ENCODE peak calls at places on chromosomes 2 and 18, in ten cellular contexts. N is sigmoid colon, D is fibroblast of villous mesenchyme, B is choroid plexus epithelial cell, X is fibroblast of lung, O is nephron progenitor cell, H is HL-60, C is psoas muscle, R is HFF-Myc, T is IMR-90. F is an unnamed sample.

GRCh38 chr2:16774980-16775963 is 109.6 kb upstream of the CYRIA start:
- DNase-seq in N (no peak), C (no peak), R (no peak), H (peak; percentile 84), T (no peak), D (peak; percentile 77), O (peak; percentile 20), B (peak; percentile 49), X (peak; percentile 17), F (no peak)

GRCh38 chr2:105864262-105864661 is 119.5 kb downstream of the NCK2 start:
- DNase-seq in R (no peak), O (no peak), H (no peak), C (no peak), N (no peak), X (no peak), T (no peak), B (no peak), D (no peak), F (no peak)

GRCh38 chr2:128260239-128261138 is 58.2 kb downstream of the HS6ST1 start:
- DNase-seq in R (peak; percentile 43), D (peak; percentile 62), O (peak; percentile 25), H (no peak), C (peak; percentile 68), N (no peak), X (peak; percentile 94), B (peak; percentile 83), T (peak; percentile 81), F (no peak)

GRCh38 chr2:190440113-190440512 is 32.0 kb downstream of the MFSD6 start:
- DNase-seq in T (no peak), C (no peak), D (no peak), O (no peak), B (no peak), X (no peak), H (no peak), N (no peak), R (no peak), F (no peak)

GRCh38 chr18:58891753-58892152 is 27.1 kb downstream of the ZNF532 start:
- DNase-seq in H (no peak), X (no peak), B (peak; percentile 50), N (no peak), D (peak; percentile 63), O (no peak), R (no peak), C (no peak), T (no peak), F (no peak)

GRCh38 chr18:49880656-49881055 is 67.3 kb upstream of the ACAA2 start:
- DNase-seq in X (peak; percentile 41), R (no peak), N (no peak), O (no peak), D (peak; percentile 81), C (no peak), H (no peak), T (no peak), B (peak; percentile 66), F (no peak)

GRCh38 chr2:210224660-210225460 is at the start of gene ACADL:
- DNase-seq in X (peak; percentile 54), O (peak; percentile 76), C (peak; percentile 65), N (no peak), B (no peak), R (no peak), D (peak; percentile 12), T (no peak), H (no peak), F (no peak)

GRCh38 chr2:154092571-154092970 is 220.8 kb downstream of the GALNT13 start:
- DNase-seq in B (no peak), H (no peak), O (no peak), T (no peak), R (no peak), X (no peak), D (no peak), N (no peak), C (no peak), F (no peak)

DNA sequence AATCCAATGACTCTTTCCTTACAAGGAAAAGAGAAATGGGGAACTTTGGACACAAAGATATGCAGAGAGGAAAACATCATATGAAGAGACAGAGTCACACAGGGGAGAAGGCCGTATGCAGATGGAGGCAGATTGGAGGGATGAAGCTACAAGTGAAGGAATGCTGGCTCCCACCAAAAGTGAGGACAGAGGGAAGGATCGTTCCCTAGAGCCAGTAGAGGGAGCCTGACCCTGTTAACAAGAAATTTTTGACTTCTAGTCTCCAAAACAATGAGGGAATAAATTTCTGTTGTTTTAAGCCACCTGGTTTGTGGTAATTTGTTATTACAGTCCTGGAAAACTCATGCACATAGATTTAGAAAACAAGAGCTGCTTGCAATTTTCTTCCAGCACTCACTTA is 169.3 kb downstream of the PMAIP1 start:
- DNase-seq in R (no peak), X (no peak), N (no peak), T (no peak), H (no peak), O (no peak), B (no peak), C (no peak), D (no peak), F (no peak)
- TF ChIP-seq CTCF in R (no peak), X (peak; percentile 29), N (no peak), T (no peak), H (no peak), O (no peak), B (peak; percentile 37), C (no peak), D (peak; percentile 22), F (peak; percentile 26)

GRCh38 chr2:98518106-98518505 is 73.4 kb downstream of the INPP4A start:
- DNase-seq in R (no peak), X (no peak), N (peak; percentile 68), B (peak; percentile 62), D (peak; percentile 64), C (no peak), T (no peak), O (no peak), H (peak; percentile 46), F (no peak)
- TF ChIP-seq CTCF in R (peak; percentile 32), X (peak; percentile 39), N (peak; percentile 23), B (peak; percentile 70), D (peak; percentile 60), C (peak; percentile 9), T (peak; percentile 47), O (no peak), H (peak; percentile 48), F (peak; percentile 62)

DNA sequence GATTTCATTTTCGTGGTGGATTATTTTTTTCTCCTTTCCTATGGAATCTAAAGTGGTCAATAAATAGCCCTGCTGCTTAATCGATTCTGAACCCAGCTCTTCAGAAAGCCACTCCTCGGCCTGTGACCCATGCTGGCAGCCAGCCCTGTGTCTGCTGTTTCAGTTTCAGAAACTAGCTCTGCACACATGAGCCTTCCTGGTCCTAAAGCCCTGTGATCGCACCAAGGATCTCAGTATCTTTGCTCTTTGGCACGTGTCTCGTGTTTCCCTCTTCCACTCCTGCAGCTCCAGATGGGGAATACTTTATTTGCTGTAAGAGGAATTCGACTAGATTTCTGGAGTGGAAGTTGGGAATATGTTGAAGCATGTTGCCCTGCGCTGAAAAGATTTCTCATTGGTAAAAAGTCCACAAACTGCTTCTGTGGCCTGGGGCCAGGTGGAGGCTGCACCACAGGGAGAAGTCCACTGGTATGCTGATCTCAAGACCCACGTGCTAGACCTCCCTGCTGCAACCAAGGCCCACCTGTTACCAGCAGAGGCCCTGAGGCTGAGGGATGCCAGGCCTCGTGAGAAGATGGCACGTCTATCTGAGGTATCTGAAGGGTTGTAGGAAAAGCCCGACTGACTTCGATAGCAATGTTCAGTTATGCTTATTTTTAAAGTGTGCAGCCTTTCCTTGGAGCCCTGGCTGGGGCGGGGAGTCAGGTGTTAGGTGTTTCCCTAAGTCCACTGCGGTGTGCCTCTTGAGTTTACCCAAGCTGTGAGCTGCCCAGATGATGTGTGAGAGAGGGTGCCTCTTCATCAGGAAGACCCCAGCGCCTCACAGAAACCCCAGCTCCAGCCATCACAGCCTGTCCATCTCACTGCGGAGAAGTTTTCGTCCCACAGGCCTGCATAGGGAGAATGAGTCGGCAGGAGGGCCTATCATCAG is 33.6 kb upstream of the CELF4 start:
- DNase-seq in X (no peak), C (no peak), H (no peak), O (no peak), R (no peak), N (no peak), B (no peak), T (no peak), D (no peak), F (no peak)
- TF ChIP-seq CTCF in X (no peak), C (no peak), H (no peak), O (no peak), R (no peak), N (no peak), B (no peak), T (no peak), D (no peak), F (no peak)

GRCh38 chr18:1914489-1914888 is 656.8 kb downstream of the METTL4 start:
- DNase-seq in H (no peak), B (peak; percentile 33), N (no peak), X (peak; percentile 9), T (no peak), D (no peak), R (no peak), O (no peak), C (no peak), F (no peak)
- TF ChIP-seq CTCF in H (peak; percentile 28), B (peak; percentile 48), N (no peak), X (no peak), T (no peak), D (peak; percentile 5), R (no peak), O (no peak), C (no peak), F (peak; percentile 71)

GRCh38 chr2:69173706-69174105 is 160.7 kb downstream of the ANTXR1 start:
- DNase-seq in C (no peak), R (no peak), N (no peak), B (no peak), D (no peak), X (no peak), H (no peak), T (no peak), O (no peak), F (no peak)
- TF ChIP-seq CTCF in C (no peak), R (no peak), N (no peak), B (peak; percentile 15), D (no peak), X (no peak), H (no peak), T (no peak), O (no peak), F (no peak)

F was measured in epithelial cell of proximal tubule.